ENCODE peak calls at places on chromosomes 11 and 22, in five cellular contexts. One of them, this sample, is unnamed.

GRCh38 chr11:74493816-74494630 is 499 bp upstream of the LIPT2 start:
- DNase-seq in mucosa of descending colon: peak
- DNase-seq in kidney tubule cell: peak
- DNase-seq in left cardiac atrium: no peak
- DNase-seq in NCI-H460: no peak
- DNase-seq in this sample: no peak

GRCh38 chr11:6755303-6755952 is 16.3 kb downstream of the OR2AG2 start:
- DNase-seq in mucosa of descending colon: peak
- DNase-seq in kidney tubule cell: peak
- DNase-seq in left cardiac atrium: no peak
- DNase-seq in NCI-H460: peak
- DNase-seq in this sample: peak

GRCh38 chr11:70628881-70629844 is 230.8 kb downstream of the CTTN start:
- DNase-seq in mucosa of descending colon: peak
- DNase-seq in kidney tubule cell: no peak
- DNase-seq in left cardiac atrium: peak
- DNase-seq in NCI-H460: no peak
- DNase-seq in this sample: peak

GRCh38 chr11:133078591-133079179 is 453.6 kb downstream of the OPCML start:
- DNase-seq in mucosa of descending colon: peak
- DNase-seq in kidney tubule cell: peak
- DNase-seq in left cardiac atrium: peak
- DNase-seq in NCI-H460: peak
- DNase-seq in this sample: peak

GRCh38 chr11:12274056-12274455 is 103.3 kb upstream of the PARVA start:
- DNase-seq in mucosa of descending colon: no peak
- DNase-seq in kidney tubule cell: peak
- DNase-seq in left cardiac atrium: no peak
- DNase-seq in NCI-H460: no peak
- DNase-seq in this sample: no peak

GRCh38 chr11:8785457-8785856 is 102.9 kb downstream of the RPL27A start:
- DNase-seq in mucosa of descending colon: no peak
- DNase-seq in kidney tubule cell: no peak
- DNase-seq in left cardiac atrium: no peak
- DNase-seq in NCI-H460: no peak
- DNase-seq in this sample: no peak

GRCh38 chr11:10322830-10323792 is 18.2 kb downstream of the ADM start:
- DNase-seq in mucosa of descending colon: peak
- DNase-seq in kidney tubule cell: peak
- DNase-seq in left cardiac atrium: peak
- DNase-seq in NCI-H460: peak
- DNase-seq in this sample: peak

GRCh38 chr11:61691378-61692156 is 11.4 kb downstream of the DAGLA start:
- DNase-seq in mucosa of descending colon: no peak
- DNase-seq in kidney tubule cell: no peak
- DNase-seq in left cardiac atrium: no peak
- DNase-seq in NCI-H460: no peak
- DNase-seq in this sample: no peak

GRCh38 chr22:22810018-22810427 is 77.6 kb upstream of the IGLL5 start:
- DNase-seq in mucosa of descending colon: peak
- DNase-seq in kidney tubule cell: peak
- DNase-seq in left cardiac atrium: peak
- DNase-seq in NCI-H460: no peak
- DNase-seq in this sample: peak

GRCh38 chr22:49889071-49889470 is 29.2 kb downstream of the ALG12 start:
- DNase-seq in mucosa of descending colon: no peak
- DNase-seq in kidney tubule cell: no peak
- DNase-seq in left cardiac atrium: no peak
- DNase-seq in NCI-H460: no peak
- DNase-seq in this sample: no peak

GRCh38 chr11:94036096-94036495 is 14.9 kb downstream of the HEPHL1 start:
- DNase-seq in mucosa of descending colon: no peak
- DNase-seq in kidney tubule cell: no peak
- DNase-seq in left cardiac atrium: no peak
- DNase-seq in NCI-H460: no peak
- DNase-seq in this sample: no peak

GRCh38 chr22:42180349-42180842 is 49.8 kb upstream of the CYP2D6 start:
- DNase-seq in mucosa of descending colon: no peak
- DNase-seq in kidney tubule cell: peak
- DNase-seq in left cardiac atrium: no peak
- DNase-seq in NCI-H460: no peak
- DNase-seq in this sample: no peak

GRCh38 chr11:63837027-63837688 is 1.8 kb upstream of the MARK2 start:
- DNase-seq in mucosa of descending colon: peak
- DNase-seq in kidney tubule cell: peak
- DNase-seq in left cardiac atrium: peak
- DNase-seq in NCI-H460: peak
- DNase-seq in this sample: peak

GRCh38 chr11:6319001-6319878 is 1.1 kb downstream of the CAVIN3 start:
- DNase-seq in mucosa of descending colon: peak
- DNase-seq in kidney tubule cell: peak
- DNase-seq in left cardiac atrium: peak
- DNase-seq in NCI-H460: no peak
- DNase-seq in this sample: no peak

GRCh38 chr11:69102732-69103615 is 52.8 kb upstream of the SMIM38 start:
- DNase-seq in mucosa of descending colon: no peak
- DNase-seq in kidney tubule cell: peak
- DNase-seq in left cardiac atrium: no peak
- DNase-seq in NCI-H460: no peak
- DNase-seq in this sample: peak

GRCh38 chr11:34576331-34576730 is 44.6 kb upstream of the EHF start:
- DNase-seq in mucosa of descending colon: no peak
- DNase-seq in kidney tubule cell: no peak
- DNase-seq in left cardiac atrium: no peak
- DNase-seq in NCI-H460: no peak
- DNase-seq in this sample: no peak

GRCh38 chr11:72576661-72577060 is 97.6 kb downstream of the PDE2A start:
- DNase-seq in mucosa of descending colon: no peak
- DNase-seq in kidney tubule cell: no peak
- DNase-seq in left cardiac atrium: no peak
- DNase-seq in NCI-H460: no peak
- DNase-seq in this sample: peak

GRCh38 chr11:33262016-33262638 is 4.9 kb downstream of the HIPK3 start:
- DNase-seq in mucosa of descending colon: no peak
- DNase-seq in kidney tubule cell: peak
- DNase-seq in left cardiac atrium: no peak
- DNase-seq in NCI-H460: no peak
- DNase-seq in this sample: no peak

GRCh38 chr11:106786251-106786650 is 232.0 kb downstream of the GUCY1A2 start:
- DNase-seq in mucosa of descending colon: no peak
- DNase-seq in kidney tubule cell: no peak
- DNase-seq in left cardiac atrium: no peak
- DNase-seq in NCI-H460: no peak
- DNase-seq in this sample: no peak

GRCh38 chr11:65498977-65499712 is at the start of gene MALAT1:
- DNase-seq in mucosa of descending colon: peak
- DNase-seq in kidney tubule cell: peak
- DNase-seq in left cardiac atrium: peak
- DNase-seq in NCI-H460: peak
- DNase-seq in this sample: peak

GRCh38 chr22:28172948-28173360 is 253.9 kb upstream of the PITPNB start:
- DNase-seq in mucosa of descending colon: no peak
- DNase-seq in kidney tubule cell: peak
- DNase-seq in left cardiac atrium: no peak
- DNase-seq in NCI-H460: no peak
- DNase-seq in this sample: peak

GRCh38 chr11:5036671-5037070 is 9.7 kb upstream of the OR52J3 start:
- DNase-seq in mucosa of descending colon: no peak
- DNase-seq in kidney tubule cell: no peak
- DNase-seq in left cardiac atrium: no peak
- DNase-seq in NCI-H460: no peak
- DNase-seq in this sample: no peak

GRCh38 chr11:127106142-127106541 is 105.6 kb upstream of the KIRREL3 start:
- DNase-seq in mucosa of descending colon: no peak
- DNase-seq in kidney tubule cell: peak
- DNase-seq in left cardiac atrium: no peak
- DNase-seq in NCI-H460: no peak
- DNase-seq in this sample: peak

GRCh38 chr22:48528221-48528915 is 1299.3 kb downstream of the BRD1 start:
- DNase-seq in mucosa of descending colon: no peak
- DNase-seq in kidney tubule cell: no peak
- DNase-seq in left cardiac atrium: no peak
- DNase-seq in NCI-H460: no peak
- DNase-seq in this sample: no peak

GRCh38 chr11:59755701-59756495 is 722 bp downstream of the STX3 start:
- DNase-seq in mucosa of descending colon: peak
- DNase-seq in kidney tubule cell: peak
- DNase-seq in left cardiac atrium: peak
- DNase-seq in NCI-H460: no peak
- DNase-seq in this sample: peak

GRCh38 chr22:24101966-24102365 is 79.3 kb upstream of the SUSD2 start:
- DNase-seq in mucosa of descending colon: no peak
- DNase-seq in kidney tubule cell: no peak
- DNase-seq in left cardiac atrium: peak
- DNase-seq in NCI-H460: no peak
- DNase-seq in this sample: no peak

GRCh38 chr22:36383110-36383581 is 4.6 kb downstream of the MYH9 start:
- DNase-seq in mucosa of descending colon: peak
- DNase-seq in kidney tubule cell: peak
- DNase-seq in left cardiac atrium: no peak
- DNase-seq in NCI-H460: no peak
- DNase-seq in this sample: no peak

GRCh38 chr11:113723706-113724246 is 17.7 kb upstream of the TMPRSS5 start:
- DNase-seq in mucosa of descending colon: no peak
- DNase-seq in kidney tubule cell: no peak
- DNase-seq in left cardiac atrium: no peak
- DNase-seq in NCI-H460: no peak
- DNase-seq in this sample: peak

GRCh38 chr22:20167643-20168322 is 16.9 kb upstream of the CCDC188 start:
- DNase-seq in mucosa of descending colon: no peak
- DNase-seq in kidney tubule cell: no peak
- DNase-seq in left cardiac atrium: no peak
- DNase-seq in NCI-H460: no peak
- DNase-seq in this sample: no peak

GRCh38 chr11:68121067-68121899 is at the start of gene CHKA:
- DNase-seq in mucosa of descending colon: peak
- DNase-seq in kidney tubule cell: peak
- DNase-seq in left cardiac atrium: peak
- DNase-seq in NCI-H460: peak
- DNase-seq in this sample: peak

GRCh38 chr11:131837562-131837961 is 467.1 kb downstream of the NTM start:
- DNase-seq in mucosa of descending colon: no peak
- DNase-seq in kidney tubule cell: no peak
- DNase-seq in left cardiac atrium: no peak
- DNase-seq in NCI-H460: no peak
- DNase-seq in this sample: no peak

This sample was measured in BE2C.